ENCODE peak calls at places on chromosomes 1 and 21, in seven cellular contexts. B is right lobe of liver, D is transverse colon, M is psoas muscle, X is epithelial cell of esophagus, J is lung, Y is HFF-Myc. I is an unnamed sample.

GRCh38 chr1:66503841-66504470 is 30.0 kb upstream of the SGIP1 start:
- DNase-seq in B (no peak), D (peak; percentile 38), M (no peak), X (peak; percentile 74), J (peak; percentile 34), Y (peak; percentile 63), I (peak; percentile 59)

GRCh38 chr21:43267391-43268085 is 98.7 kb downstream of the CRYAA start:
- DNase-seq in B (no peak), D (no peak), M (no peak), X (no peak), J (no peak), Y (no peak), I (peak; percentile 19)

GRCh38 chr1:60978421-60979357 is 103.7 kb upstream of the NFIA start:
- DNase-seq in B (no peak), D (peak; percentile 21), M (peak; percentile 59), X (peak; percentile 74), J (peak; percentile 39), Y (no peak), I (peak; percentile 28)

GRCh38 chr21:36255650-36256047 is 64.3 kb upstream of the MORC3 start:
- DNase-seq in B (no peak), D (no peak), M (no peak), X (no peak), J (no peak), Y (no peak), I (no peak)

GRCh38 chr1:231234506-231234905 is 6.5 kb upstream of the GNPAT start:
- DNase-seq in B (no peak), D (no peak), M (no peak), X (no peak), J (no peak), Y (no peak), I (no peak)

GRCh38 chr1:78840447-78841251 is 165.9 kb downstream of the ADGRL4 start:
- DNase-seq in B (no peak), D (no peak), M (no peak), X (peak; percentile 74), J (no peak), Y (no peak), I (no peak)

GRCh38 chr1:8194481-8195227 is 123.3 kb upstream of the SLC45A1 start:
- DNase-seq in B (no peak), D (no peak), M (no peak), X (peak; percentile 88), J (no peak), Y (no peak), I (no peak)

GRCh38 chr1:182397653-182398388 is 2.6 kb downstream of the TEDDM1 start:
- DNase-seq in B (no peak), D (no peak), M (no peak), X (peak; percentile 87), J (peak; percentile 47), Y (no peak), I (no peak)

GRCh38 chr1:1671365-1672119 is 12.7 kb upstream of the CDK11B start:
- DNase-seq in B (peak; percentile 37), D (no peak), M (no peak), X (no peak), J (no peak), Y (no peak), I (no peak)

GRCh38 chr1:24929091-24929875 is 793 bp downstream of the RUNX3 start:
- DNase-seq in B (no peak), D (peak; percentile 51), M (no peak), X (peak; percentile 29), J (no peak), Y (no peak), I (no peak)

DNA sequence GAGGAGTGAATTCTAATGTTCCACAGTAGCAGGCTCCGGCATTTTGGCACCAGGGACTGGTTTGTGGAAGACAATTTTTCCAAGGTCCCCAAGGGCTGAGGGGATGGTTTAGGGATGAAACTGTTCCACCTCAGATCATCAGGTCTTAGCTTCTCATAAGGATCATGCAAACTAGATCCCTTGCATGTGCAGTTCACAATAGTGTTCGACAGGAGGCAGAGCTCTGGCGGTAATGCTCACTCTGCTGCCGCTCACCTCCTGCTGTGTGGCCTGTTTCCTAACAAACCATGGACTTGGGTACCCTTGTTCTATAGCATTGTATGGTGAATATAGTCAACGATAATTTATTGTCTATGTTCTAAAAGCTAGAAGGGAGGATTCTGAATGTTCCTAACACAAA is 16.6 kb downstream of the CRNN start:
- DNase-seq in B (no peak), D (no peak), M (no peak), X (peak; percentile 30), J (no peak), Y (no peak), I (no peak)
- TF ChIP-seq CTCF in B (no peak), D (no peak), M (no peak), X (peak; percentile 36), J (no peak), Y (no peak), I (peak; percentile 31)

DNA sequence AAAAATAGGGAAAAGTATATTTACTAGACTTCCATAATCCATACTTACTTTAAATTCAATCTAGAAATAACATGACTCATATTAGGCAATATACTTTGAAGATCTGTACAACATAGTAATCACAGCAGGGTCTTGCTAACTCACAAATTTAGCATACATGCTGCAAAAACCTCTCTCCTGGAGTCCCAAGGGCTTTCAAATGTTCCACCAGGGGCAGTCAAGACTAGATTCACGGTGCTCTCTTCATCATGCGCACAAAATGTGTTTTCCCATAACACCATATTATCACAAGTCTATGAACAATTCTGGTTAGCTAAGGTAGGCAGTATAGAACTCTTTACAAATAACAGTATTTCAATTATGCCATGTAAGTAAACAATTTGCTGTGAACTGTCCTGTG is 45.8 kb downstream of the SSX2IP start:
- DNase-seq in B (no peak), D (no peak), M (no peak), X (no peak), J (no peak), Y (no peak), I (no peak)
- TF ChIP-seq CTCF in B (no peak), D (no peak), M (no peak), X (no peak), J (no peak), Y (peak; percentile 4), I (peak; percentile 6)

DNA sequence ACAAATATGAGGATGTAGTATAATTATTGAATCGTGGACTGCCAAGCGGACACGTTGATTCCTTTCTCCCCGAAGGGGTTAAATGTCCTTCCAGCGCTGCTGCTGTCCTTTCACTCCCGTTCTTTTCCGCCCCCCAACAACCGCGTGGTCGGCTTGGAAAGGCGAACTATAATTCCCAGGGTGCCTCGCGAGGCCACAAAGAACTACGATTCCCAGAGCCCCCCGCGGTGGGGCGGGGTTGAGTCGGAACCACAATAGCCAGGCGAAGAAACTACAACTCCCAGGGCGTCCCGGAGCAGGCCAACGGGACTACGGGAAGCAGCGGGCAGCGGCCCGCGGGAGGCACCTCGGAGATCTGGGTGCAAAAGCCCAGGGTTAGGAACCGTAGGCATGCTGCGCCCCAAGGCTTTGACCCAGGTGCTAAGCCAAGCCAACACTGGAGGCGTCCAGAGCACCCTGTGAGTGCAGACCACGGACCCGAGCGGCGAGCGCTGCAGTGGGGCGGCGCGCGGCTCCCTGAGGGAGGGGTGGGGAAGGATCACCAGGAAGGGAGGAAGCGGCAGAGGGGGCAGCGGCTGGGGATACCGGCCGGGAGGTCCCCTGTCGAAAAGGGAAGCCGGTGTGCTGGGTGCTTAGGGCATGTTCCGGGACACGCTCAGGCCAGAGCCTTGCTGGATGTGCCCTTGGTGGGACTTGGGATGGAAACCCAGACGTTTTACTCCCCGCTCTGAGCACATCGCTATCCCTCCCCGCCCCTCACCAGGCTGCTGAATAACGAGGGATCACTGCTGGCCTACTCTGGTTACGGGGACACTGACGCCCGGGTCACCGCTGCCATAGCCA is at the start of gene LAMTOR2:
- DNase-seq in B (peak; percentile 99), D (peak; percentile 98), M (peak; percentile 99), X (peak; percentile 97), J (peak; percentile 99), Y (peak; percentile 92), I (peak; percentile 99)
- TF ChIP-seq CTCF in B (no peak), D (no peak), M (no peak), X (no peak), J (no peak), Y (no peak), I (no peak)

DNA sequence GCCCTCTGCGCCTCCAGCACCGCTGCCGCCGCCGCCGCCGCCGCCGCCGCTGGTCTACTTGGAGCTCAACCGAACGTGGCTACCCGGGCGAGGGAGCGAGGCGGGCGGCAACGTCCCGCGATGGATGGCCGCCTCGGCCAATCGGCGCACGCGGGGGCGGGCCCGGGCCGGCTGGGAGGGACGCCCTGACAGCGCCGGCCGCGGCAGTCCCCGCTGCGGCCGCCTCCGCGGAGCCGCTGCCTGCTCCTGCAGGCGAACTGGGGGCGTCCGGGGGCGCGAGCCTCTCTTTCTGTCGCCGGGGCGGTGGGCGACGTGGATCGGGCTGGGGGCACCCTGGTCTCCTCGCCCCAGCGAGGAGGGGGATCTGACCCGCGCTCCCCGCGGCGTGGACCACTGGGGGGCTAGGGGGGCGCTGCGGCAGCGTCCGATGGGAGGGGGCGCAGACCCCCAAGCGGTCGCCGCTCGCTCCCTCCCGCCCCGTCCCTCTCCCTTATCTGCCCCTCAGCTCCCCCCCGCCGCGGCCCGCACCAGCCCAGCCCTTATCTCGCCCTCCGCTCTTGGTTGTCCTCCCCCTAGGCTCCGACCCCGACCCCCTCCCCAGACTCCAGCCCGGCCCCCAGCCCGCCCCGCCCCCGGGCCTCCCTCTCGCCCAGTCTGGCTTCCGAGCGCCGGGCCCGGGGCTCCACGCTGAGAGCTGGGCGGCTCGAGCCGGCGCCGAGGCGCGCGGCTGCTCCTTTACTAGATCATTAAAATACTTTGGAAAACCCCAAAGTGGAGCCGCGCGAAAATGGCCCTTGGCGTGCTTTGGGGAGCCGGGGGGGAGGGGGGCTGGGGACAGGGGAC is at the start of gene SSBP3:
- DNase-seq in B (peak; percentile 94), D (peak; percentile 95), M (peak; percentile 96), X (peak; percentile 96), J (peak; percentile 92), Y (peak; percentile 50), I (peak; percentile 90)
- TF ChIP-seq CTCF in B (no peak), D (no peak), M (no peak), X (no peak), J (no peak), Y (no peak), I (no peak)

GRCh38 chr1:89615676-89616598 is 17.0 kb upstream of the LRRC8C start:
- DNase-seq in B (no peak), D (peak; percentile 30), M (peak; percentile 48), X (peak; percentile 82), J (no peak), Y (no peak), I (peak; percentile 30)
- TF ChIP-seq CTCF in B (peak; percentile 30), D (peak; percentile 16), M (peak; percentile 34), X (peak; percentile 42), J (no peak), Y (peak; percentile 53), I (peak; percentile 45)

GRCh38 chr1:39672551-39672947 is 642 bp upstream of the NT5C1A start:
- DNase-seq in B (no peak), D (no peak), M (no peak), X (no peak), J (no peak), Y (no peak), I (peak; percentile 39)
- TF ChIP-seq CTCF in B (peak; percentile 46), D (no peak), M (peak; percentile 45), X (no peak), J (no peak), Y (peak; percentile 46), I (peak; percentile 48)

GRCh38 chr1:62110198-62110817 is 84.3 kb upstream of the L1TD1 start:
- DNase-seq in B (no peak), D (no peak), M (no peak), X (no peak), J (no peak), Y (no peak), I (no peak)
- TF ChIP-seq CTCF in B (no peak), D (no peak), M (no peak), X (no peak), J (no peak), Y (no peak), I (no peak)